ENCODE peak calls at places on chromosomes 2 and 18, in six cellular contexts. K is osteocyte; I is tibial nerve; N is neural crest cell; O is activated T-cell treated with anti-CD3 and anti-CD28 coated beads, Interleukin-2, amount 50 U/mL, for 72 hours; E is AG04449. L is an unnamed sample.

GRCh38 chr2:104867351-104868080 is 13.6 kb downstream of the POU3F3 start:
- DNase-seq in E (no peak), N (no peak), O (no peak), K (no peak), I (no peak), L (no peak)

GRCh38 chr18:70279470-70279869 is 9.4 kb upstream of the SOCS6 start:
- DNase-seq in O (no peak), I (no peak), E (no peak), K (no peak), N (no peak), L (no peak)

GRCh38 chr2:26471278-26471677 is 6.6 kb downstream of the OTOF start:
- DNase-seq in N (no peak), I (no peak), E (no peak), O (no peak), K (no peak), L (no peak)

GRCh38 chr18:55534547-55534946 is 53.4 kb downstream of the TCF4 start:
- DNase-seq in N (no peak), K (no peak), O (no peak), E (no peak), I (no peak), L (no peak)

GRCh38 chr2:217108575-217109027 is 248.7 kb upstream of the TNP1 start:
- DNase-seq in K (no peak), E (no peak), N (no peak), I (no peak), O (no peak), L (no peak)

GRCh38 chr18:41875094-41875780 is 79.8 kb upstream of the PIK3C3 start:
- DNase-seq in K (no peak), I (no peak), N (no peak), E (no peak), O (no peak), L (no peak)

GRCh38 chr18:35671952-35672603 is 90.5 kb downstream of the GALNT1 start:
- DNase-seq in N (no peak), E (no peak), O (no peak), K (no peak), I (no peak), L (no peak)

GRCh38 chr18:74980669-74981068 is 228.3 kb downstream of the PTGR3 start:
- DNase-seq in E (no peak), N (no peak), K (no peak), O (no peak), I (no peak), L (no peak)

GRCh38 chr2:109330056-109330455 is 201.1 kb downstream of the SH3RF3 start:
- DNase-seq in O (no peak), I (no peak), E (peak; percentile 78), K (no peak), N (no peak), L (no peak)

GRCh38 chr2:64211471-64211870 is 67.3 kb upstream of the PELI1 start:
- DNase-seq in O (no peak), E (no peak), N (no peak), K (no peak), I (no peak), L (no peak)

GRCh38 chr2:182504903-182505302 is 78.1 kb upstream of the PDE1A start:
- DNase-seq in O (no peak), E (peak; percentile 49), K (no peak), N (no peak), I (no peak), L (peak; percentile 59)

GRCh38 chr2:236824836-236825235 is 255.2 kb downstream of the ACKR3 start:
- DNase-seq in E (no peak), K (no peak), O (no peak), I (no peak), N (no peak), L (no peak)

GRCh38 chr2:39202639-39203369 is 41.0 kb downstream of the CDKL4 start:
- DNase-seq in K (no peak), I (no peak), O (no peak), E (no peak), N (no peak), L (no peak)

GRCh38 chr2:31013311-31013710 is 124.9 kb downstream of the GALNT14 start:
- DNase-seq in O (no peak), I (no peak), K (no peak), E (no peak), N (no peak), L (no peak)

GRCh38 chr18:44895176-44895798 is 214.6 kb downstream of the SETBP1 start:
- DNase-seq in I (peak; percentile 35), N (no peak), O (peak; percentile 32), E (no peak), K (no peak), L (no peak)

GRCh38 chr2:215748446-215748845 is 264.9 kb downstream of the MREG start:
- DNase-seq in I (peak; percentile 28), E (no peak), K (no peak), O (no peak), N (no peak), L (no peak)

GRCh38 chr2:119407430-119408220 is 24.0 kb upstream of the TMEM37 start:
- DNase-seq in N (peak; percentile 70), E (no peak), K (no peak), I (peak; percentile 78), O (peak; percentile 44), L (peak; percentile 24)

GRCh38 chr2:66673286-66673685 is 238.4 kb downstream of the MEIS1 start:
- DNase-seq in E (no peak), K (no peak), N (no peak), O (no peak), I (no peak), L (no peak)